ENCODE peak calls at places on chromosome 5, in six cellular contexts. One of them, this sample, is unnamed.

GRCh38 chr5:43772601-43773031 is 169.6 kb downstream of the NNT start:
- DNase-seq in Peyer's patch: no peak
- DNase-seq in GM12865: no peak
- DNase-seq in fibroblast of lung: peak
- DNase-seq in lower leg skin: no peak
- DNase-seq in A549: peak
- DNase-seq in this sample: no peak

GRCh38 chr5:17157916-17158529 is 59.4 kb upstream of the BASP1 start:
- DNase-seq in Peyer's patch: no peak
- DNase-seq in GM12865: no peak
- DNase-seq in fibroblast of lung: peak
- DNase-seq in lower leg skin: no peak
- DNase-seq in A549: peak
- DNase-seq in this sample: no peak

GRCh38 chr5:171978519-171978918 is 27.9 kb downstream of the FBXW11 start:
- DNase-seq in Peyer's patch: no peak
- DNase-seq in GM12865: peak
- DNase-seq in fibroblast of lung: no peak
- DNase-seq in lower leg skin: no peak
- DNase-seq in A549: no peak
- DNase-seq in this sample: no peak

GRCh38 chr5:5494489-5495402 is 72.3 kb downstream of the ICE1 start:
- DNase-seq in Peyer's patch: peak
- DNase-seq in GM12865: peak
- DNase-seq in fibroblast of lung: peak
- DNase-seq in lower leg skin: peak
- DNase-seq in A549: peak
- DNase-seq in this sample: peak

GRCh38 chr5:131382407-131383395 is 118.8 kb downstream of the CDC42SE2 start:
- DNase-seq in Peyer's patch: no peak
- DNase-seq in GM12865: peak
- DNase-seq in fibroblast of lung: peak
- DNase-seq in lower leg skin: no peak
- DNase-seq in A549: peak
- DNase-seq in this sample: peak

GRCh38 chr5:108687599-108688220 is 60.0 kb upstream of the FER start:
- DNase-seq in Peyer's patch: no peak
- DNase-seq in GM12865: no peak
- DNase-seq in fibroblast of lung: no peak
- DNase-seq in lower leg skin: no peak
- DNase-seq in A549: no peak
- DNase-seq in this sample: no peak

GRCh38 chr5:149151717-149152116 is 10.4 kb downstream of the ABLIM3 start:
- DNase-seq in Peyer's patch: no peak
- DNase-seq in GM12865: no peak
- DNase-seq in fibroblast of lung: peak
- DNase-seq in lower leg skin: no peak
- DNase-seq in A549: peak
- DNase-seq in this sample: peak

GRCh38 chr5:56631719-56632118 is 183.6 kb upstream of the MAP3K1 start:
- DNase-seq in Peyer's patch: no peak
- DNase-seq in GM12865: no peak
- DNase-seq in fibroblast of lung: no peak
- DNase-seq in lower leg skin: no peak
- DNase-seq in A549: no peak
- DNase-seq in this sample: peak

GRCh38 chr5:78005021-78005785 is 229.1 kb upstream of the TBCA start:
- DNase-seq in Peyer's patch: no peak
- DNase-seq in GM12865: no peak
- DNase-seq in fibroblast of lung: peak
- DNase-seq in lower leg skin: no peak
- DNase-seq in A549: no peak
- DNase-seq in this sample: no peak

GRCh38 chr5:157613385-157614245 is 38.0 kb upstream of the ADAM19 start:
- DNase-seq in Peyer's patch: no peak
- DNase-seq in GM12865: no peak
- DNase-seq in fibroblast of lung: no peak
- DNase-seq in lower leg skin: no peak
- DNase-seq in A549: no peak
- DNase-seq in this sample: no peak

GRCh38 chr5:69113851-69114250 is 20.0 kb downstream of the SLC30A5 start:
- DNase-seq in Peyer's patch: no peak
- DNase-seq in GM12865: no peak
- DNase-seq in fibroblast of lung: no peak
- DNase-seq in lower leg skin: no peak
- DNase-seq in A549: no peak
- DNase-seq in this sample: no peak

GRCh38 chr5:157165261-157165660 is 803 bp downstream of the GARIN3 start:
- DNase-seq in Peyer's patch: no peak
- DNase-seq in GM12865: no peak
- DNase-seq in fibroblast of lung: no peak
- DNase-seq in lower leg skin: peak
- DNase-seq in A549: no peak
- DNase-seq in this sample: no peak

GRCh38 chr5:79567926-79568549 is 44.2 kb upstream of the TENT2 start:
- DNase-seq in Peyer's patch: no peak
- DNase-seq in GM12865: no peak
- DNase-seq in fibroblast of lung: peak
- DNase-seq in lower leg skin: no peak
- DNase-seq in A549: no peak
- DNase-seq in this sample: no peak

GRCh38 chr5:59800375-59800893 is 93.1 kb downstream of the PDE4D start:
- DNase-seq in Peyer's patch: no peak
- DNase-seq in GM12865: no peak
- DNase-seq in fibroblast of lung: no peak
- DNase-seq in lower leg skin: no peak
- DNase-seq in A549: no peak
- DNase-seq in this sample: no peak

GRCh38 chr5:120446068-120446492 is 18.0 kb upstream of the PRR16 start:
- DNase-seq in Peyer's patch: no peak
- DNase-seq in GM12865: no peak
- DNase-seq in fibroblast of lung: peak
- DNase-seq in lower leg skin: no peak
- DNase-seq in A549: no peak
- DNase-seq in this sample: no peak

GRCh38 chr5:17367256-17367845 is 130.7 kb upstream of the TAF11L2 start:
- DNase-seq in Peyer's patch: no peak
- DNase-seq in GM12865: no peak
- DNase-seq in fibroblast of lung: no peak
- DNase-seq in lower leg skin: no peak
- DNase-seq in A549: no peak
- DNase-seq in this sample: no peak

GRCh38 chr5:134059758-134060495 is 54.6 kb upstream of the TCF7 start:
- DNase-seq in Peyer's patch: no peak
- DNase-seq in GM12865: no peak
- DNase-seq in fibroblast of lung: no peak
- DNase-seq in lower leg skin: peak
- DNase-seq in A549: no peak
- DNase-seq in this sample: no peak

GRCh38 chr5:10222326-10222725 is 27.4 kb downstream of the ATPSCKMT start:
- DNase-seq in Peyer's patch: no peak
- DNase-seq in GM12865: no peak
- DNase-seq in fibroblast of lung: peak
- DNase-seq in lower leg skin: no peak
- DNase-seq in A549: no peak
- DNase-seq in this sample: no peak

GRCh38 chr5:173969167-173970049 is 19.6 kb upstream of the C5orf47 start:
- DNase-seq in Peyer's patch: no peak
- DNase-seq in GM12865: no peak
- DNase-seq in fibroblast of lung: peak
- DNase-seq in lower leg skin: no peak
- DNase-seq in A549: peak
- DNase-seq in this sample: peak

GRCh38 chr5:140953234-140953633 is 13.0 kb upstream of the PCDHAC2 start:
- DNase-seq in Peyer's patch: no peak
- DNase-seq in GM12865: no peak
- DNase-seq in fibroblast of lung: no peak
- DNase-seq in lower leg skin: no peak
- DNase-seq in A549: no peak
- DNase-seq in this sample: no peak

GRCh38 chr5:148909001-148909400 is 82.6 kb downstream of the ADRB2 start:
- DNase-seq in Peyer's patch: no peak
- DNase-seq in GM12865: no peak
- DNase-seq in fibroblast of lung: peak
- DNase-seq in lower leg skin: no peak
- DNase-seq in A549: no peak
- DNase-seq in this sample: no peak

GRCh38 chr5:165460911-165461310 is 1955.5 kb downstream of the MAT2B start:
- DNase-seq in Peyer's patch: no peak
- DNase-seq in GM12865: no peak
- DNase-seq in fibroblast of lung: peak
- DNase-seq in lower leg skin: no peak
- DNase-seq in A549: no peak
- DNase-seq in this sample: no peak

GRCh38 chr5:149485655-149486615 is 65.3 kb downstream of the CSNK1A1 start:
- DNase-seq in Peyer's patch: peak
- DNase-seq in GM12865: no peak
- DNase-seq in fibroblast of lung: peak
- DNase-seq in lower leg skin: peak
- DNase-seq in A549: peak
- DNase-seq in this sample: peak

DNA sequence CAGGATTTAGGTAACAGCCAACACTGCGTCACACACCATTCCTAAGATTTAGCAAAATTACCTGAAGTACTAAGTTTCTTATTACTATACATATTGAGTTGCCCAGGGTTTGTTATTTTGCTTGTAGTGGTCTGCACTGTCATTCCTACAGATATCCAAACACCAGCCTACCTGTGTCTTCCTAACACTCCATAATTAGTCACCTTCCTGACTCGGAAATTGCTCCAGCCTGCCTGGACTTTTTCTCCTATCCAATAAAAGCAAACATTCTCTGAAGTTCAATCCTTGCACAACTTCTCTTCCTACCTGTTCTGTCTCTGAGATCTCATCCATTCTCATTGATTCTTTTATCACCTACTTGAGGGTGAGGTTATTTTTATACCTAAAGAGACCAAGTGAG is 243.9 kb downstream of the NR2F1-AS1 start:
- DNase-seq in Peyer's patch: no peak
- DNase-seq in GM12865: no peak
- DNase-seq in fibroblast of lung: no peak
- DNase-seq in lower leg skin: no peak
- DNase-seq in A549: no peak
- DNase-seq in this sample: no peak
- H3K4me3 ChIP-seq in Peyer's patch: no peak
- H3K4me3 ChIP-seq in GM12865: no peak
- H3K4me3 ChIP-seq in fibroblast of lung: no peak
- H3K4me3 ChIP-seq in lower leg skin: no peak
- H3K4me3 ChIP-seq in A549: no peak
- H3K4me3 ChIP-seq in this sample: no peak

DNA sequence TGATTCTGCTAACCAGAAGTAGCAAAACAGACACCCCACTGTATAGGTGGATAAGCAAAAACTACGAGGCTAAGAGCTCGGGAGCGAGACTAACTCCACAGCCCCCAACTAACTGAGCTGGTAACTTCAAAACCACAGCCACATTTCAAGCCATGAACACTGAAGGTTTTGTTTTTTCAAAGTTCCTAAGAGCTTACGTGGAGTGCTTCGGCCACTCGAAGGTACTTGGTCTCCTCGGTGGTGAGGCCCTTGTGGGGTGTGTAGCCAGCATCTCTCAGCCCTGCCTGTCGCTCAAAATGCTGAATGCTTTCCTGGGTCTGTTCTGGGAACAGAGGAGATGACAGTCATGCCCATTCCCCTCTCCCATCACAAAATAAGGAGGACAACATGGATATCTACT is 11.1 kb downstream of the KIAA1191 start:
- DNase-seq in Peyer's patch: no peak
- DNase-seq in GM12865: no peak
- DNase-seq in fibroblast of lung: no peak
- DNase-seq in lower leg skin: peak
- DNase-seq in A549: no peak
- DNase-seq in this sample: no peak
- H3K4me3 ChIP-seq in Peyer's patch: no peak
- H3K4me3 ChIP-seq in GM12865: no peak
- H3K4me3 ChIP-seq in fibroblast of lung: no peak
- H3K4me3 ChIP-seq in lower leg skin: no peak
- H3K4me3 ChIP-seq in A549: no peak
- H3K4me3 ChIP-seq in this sample: no peak

DNA sequence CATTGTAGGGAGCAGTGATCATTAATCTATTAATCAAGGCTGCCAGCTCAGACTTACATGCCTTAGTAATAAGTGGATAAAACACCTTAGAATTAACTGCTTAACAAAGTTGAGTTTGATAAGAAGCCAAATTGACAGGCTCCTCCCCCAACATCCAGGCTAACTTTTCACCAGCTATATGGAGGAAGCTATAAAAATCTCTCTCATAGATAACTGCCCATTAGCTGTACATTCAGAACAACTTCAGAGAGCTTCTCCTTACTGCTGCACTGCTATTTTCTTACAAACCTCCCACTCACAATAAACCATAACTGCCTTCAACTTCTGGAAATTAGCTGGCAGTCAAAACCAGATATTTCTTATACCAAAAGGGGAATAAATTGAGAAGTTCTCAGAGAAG is 364.1 kb downstream of the PRELID2 start:
- DNase-seq in Peyer's patch: no peak
- DNase-seq in GM12865: no peak
- DNase-seq in fibroblast of lung: no peak
- DNase-seq in lower leg skin: no peak
- DNase-seq in A549: no peak
- DNase-seq in this sample: no peak
- H3K4me3 ChIP-seq in Peyer's patch: no peak
- H3K4me3 ChIP-seq in GM12865: no peak
- H3K4me3 ChIP-seq in fibroblast of lung: no peak
- H3K4me3 ChIP-seq in lower leg skin: no peak
- H3K4me3 ChIP-seq in A549: no peak
- H3K4me3 ChIP-seq in this sample: no peak

GRCh38 chr5:75460532-75460931 is 50.9 kb downstream of the CERT1 start:
- DNase-seq in Peyer's patch: no peak
- DNase-seq in GM12865: no peak
- DNase-seq in fibroblast of lung: no peak
- DNase-seq in lower leg skin: no peak
- DNase-seq in A549: no peak
- DNase-seq in this sample: no peak
- H3K4me3 ChIP-seq in Peyer's patch: no peak
- H3K4me3 ChIP-seq in GM12865: no peak
- H3K4me3 ChIP-seq in fibroblast of lung: no peak
- H3K4me3 ChIP-seq in lower leg skin: no peak
- H3K4me3 ChIP-seq in A549: no peak
- H3K4me3 ChIP-seq in this sample: no peak

GRCh38 chr5:100780376-100780870 is 122.7 kb downstream of the ST8SIA4 start:
- DNase-seq in Peyer's patch: no peak
- DNase-seq in GM12865: peak
- DNase-seq in fibroblast of lung: no peak
- DNase-seq in lower leg skin: no peak
- DNase-seq in A549: no peak
- DNase-seq in this sample: no peak

GRCh38 chr5:100772548-100772947 is 130.5 kb downstream of the ST8SIA4 start:
- DNase-seq in Peyer's patch: no peak
- DNase-seq in GM12865: no peak
- DNase-seq in fibroblast of lung: no peak
- DNase-seq in lower leg skin: no peak
- DNase-seq in A549: no peak
- DNase-seq in this sample: no peak

GRCh38 chr5:100776244-100776643 is 126.8 kb downstream of the ST8SIA4 start:
- DNase-seq in Peyer's patch: no peak
- DNase-seq in GM12865: no peak
- DNase-seq in fibroblast of lung: peak
- DNase-seq in lower leg skin: no peak
- DNase-seq in A549: no peak
- DNase-seq in this sample: no peak

GRCh38 chr5:100779669-100780375 is 123.3 kb downstream of the ST8SIA4 start:
- DNase-seq in Peyer's patch: no peak
- DNase-seq in GM12865: peak
- DNase-seq in fibroblast of lung: no peak
- DNase-seq in lower leg skin: no peak
- DNase-seq in A549: no peak
- DNase-seq in this sample: no peak

GRCh38 chr5:100777680-100778281 is 125.3 kb downstream of the ST8SIA4 start:
- DNase-seq in Peyer's patch: no peak
- DNase-seq in GM12865: peak
- DNase-seq in fibroblast of lung: peak
- DNase-seq in lower leg skin: no peak
- DNase-seq in A549: peak
- DNase-seq in this sample: peak
- H3K4me3 ChIP-seq in Peyer's patch: no peak
- H3K4me3 ChIP-seq in GM12865: no peak
- H3K4me3 ChIP-seq in fibroblast of lung: no peak
- H3K4me3 ChIP-seq in lower leg skin: no peak
- H3K4me3 ChIP-seq in A549: no peak
- H3K4me3 ChIP-seq in this sample: no peak

This sample was measured in PC-9.